ENCODE peak calls at places on chromosomes 6 and 20, in five cellular contexts. One of them, this sample, is unnamed.

GRCh38 chr6:46356543-46356942 is 134.7 kb downstream of the RCAN2 start:
- DNase-seq in breast epithelium: no peak
- DNase-seq in body of pancreas: no peak
- DNase-seq in iPS-NIHi11: no peak
- DNase-seq in GM20000: no peak
- DNase-seq in this sample: no peak

GRCh38 chr20:47854687-47855212 is 69.5 kb upstream of the SULF2 start:
- DNase-seq in GM20000: peak
- DNase-seq in breast epithelium: no peak
- DNase-seq in iPS-NIHi11: peak
- DNase-seq in body of pancreas: no peak
- DNase-seq in this sample: peak

GRCh38 chr6:113630365-113630737 is 226.8 kb upstream of the MARCKS start:
- DNase-seq in iPS-NIHi11: no peak
- DNase-seq in body of pancreas: no peak
- DNase-seq in GM20000: no peak
- DNase-seq in breast epithelium: no peak
- DNase-seq in this sample: peak

GRCh38 chr6:149234051-149234962 is 83.2 kb upstream of the TAB2 start:
- DNase-seq in iPS-NIHi11: no peak
- DNase-seq in breast epithelium: no peak
- DNase-seq in GM20000: no peak
- DNase-seq in body of pancreas: no peak
- DNase-seq in this sample: no peak

GRCh38 chr6:78599526-78599925 is 267.8 kb upstream of the IRAK1BP1 start:
- DNase-seq in body of pancreas: no peak
- DNase-seq in GM20000: no peak
- DNase-seq in breast epithelium: no peak
- DNase-seq in iPS-NIHi11: no peak
- DNase-seq in this sample: no peak

GRCh38 chr6:170085475-170086401 is 205.1 kb downstream of the DLL1 start:
- DNase-seq in body of pancreas: no peak
- DNase-seq in breast epithelium: no peak
- DNase-seq in iPS-NIHi11: peak
- DNase-seq in GM20000: no peak
- DNase-seq in this sample: no peak

GRCh38 chr20:12152996-12153395 is 235.3 kb downstream of the BTBD3 start:
- DNase-seq in GM20000: no peak
- DNase-seq in body of pancreas: no peak
- DNase-seq in iPS-NIHi11: no peak
- DNase-seq in breast epithelium: no peak
- DNase-seq in this sample: no peak

GRCh38 chr6:40378071-40378724 is 209.0 kb downstream of the LRFN2 start:
- DNase-seq in breast epithelium: no peak
- DNase-seq in GM20000: no peak
- DNase-seq in iPS-NIHi11: no peak
- DNase-seq in body of pancreas: no peak
- DNase-seq in this sample: no peak

GRCh38 chr20:13492001-13492480 is 146.7 kb downstream of the TASP1 start:
- DNase-seq in body of pancreas: peak
- DNase-seq in breast epithelium: peak
- DNase-seq in iPS-NIHi11: peak
- DNase-seq in GM20000: no peak
- DNase-seq in this sample: no peak

GRCh38 chr6:132830236-132830799 is 15.9 kb downstream of the RPS12 start:
- DNase-seq in body of pancreas: no peak
- DNase-seq in iPS-NIHi11: peak
- DNase-seq in GM20000: no peak
- DNase-seq in breast epithelium: no peak
- DNase-seq in this sample: peak

GRCh38 chr6:16799279-16800193 is 38.3 kb upstream of the ATXN1 start:
- DNase-seq in body of pancreas: no peak
- DNase-seq in breast epithelium: no peak
- DNase-seq in iPS-NIHi11: no peak
- DNase-seq in GM20000: no peak
- DNase-seq in this sample: no peak

GRCh38 chr20:35883341-35883777 is 70.9 kb downstream of the SCAND1 start:
- DNase-seq in GM20000: no peak
- DNase-seq in iPS-NIHi11: no peak
- DNase-seq in body of pancreas: no peak
- DNase-seq in breast epithelium: no peak
- DNase-seq in this sample: no peak

GRCh38 chr6:18141805-18142590 is 12.9 kb downstream of the TPMT start:
- DNase-seq in GM20000: no peak
- DNase-seq in iPS-NIHi11: no peak
- DNase-seq in body of pancreas: no peak
- DNase-seq in breast epithelium: no peak
- DNase-seq in this sample: peak

GRCh38 chr6:157669747-157670216 is 153.3 kb upstream of the SNX9 start:
- DNase-seq in breast epithelium: peak
- DNase-seq in iPS-NIHi11: peak
- DNase-seq in body of pancreas: peak
- DNase-seq in GM20000: no peak
- DNase-seq in this sample: no peak

GRCh38 chr6:150876598-150876997 is 11.1 kb downstream of the MTHFD1L start:
- DNase-seq in breast epithelium: peak
- DNase-seq in body of pancreas: peak
- DNase-seq in GM20000: no peak
- DNase-seq in iPS-NIHi11: no peak
- DNase-seq in this sample: no peak

GRCh38 chr20:40956503-40956902 is 72.1 kb upstream of the TOP1 start:
- DNase-seq in iPS-NIHi11: no peak
- DNase-seq in GM20000: no peak
- DNase-seq in body of pancreas: no peak
- DNase-seq in breast epithelium: peak
- DNase-seq in this sample: no peak

GRCh38 chr6:47083586-47084047 is 41.5 kb upstream of the ADGRF1 start:
- DNase-seq in body of pancreas: peak
- DNase-seq in GM20000: no peak
- DNase-seq in breast epithelium: peak
- DNase-seq in iPS-NIHi11: peak
- DNase-seq in this sample: no peak

GRCh38 chr6:72760130-72760793 is 138.4 kb downstream of the KCNQ5 start:
- DNase-seq in breast epithelium: no peak
- DNase-seq in body of pancreas: peak
- DNase-seq in GM20000: no peak
- DNase-seq in iPS-NIHi11: no peak
- DNase-seq in this sample: no peak

GRCh38 chr20:21509597-21510331 is 4.1 kb downstream of the NKX2-2 start:
- DNase-seq in body of pancreas: no peak
- DNase-seq in GM20000: peak
- DNase-seq in iPS-NIHi11: no peak
- DNase-seq in breast epithelium: no peak
- DNase-seq in this sample: no peak

GRCh38 chr6:8468731-8469130 is 33.4 kb upstream of the SLC35B3 start:
- DNase-seq in breast epithelium: no peak
- DNase-seq in body of pancreas: no peak
- DNase-seq in GM20000: no peak
- DNase-seq in iPS-NIHi11: no peak
- DNase-seq in this sample: no peak

GRCh38 chr20:35122787-35123405 is 24.2 kb downstream of the EDEM2 start:
- DNase-seq in breast epithelium: no peak
- DNase-seq in body of pancreas: no peak
- DNase-seq in GM20000: no peak
- DNase-seq in iPS-NIHi11: no peak
- DNase-seq in this sample: no peak

GRCh38 chr6:64081459-64081858 is 445.9 kb downstream of the PHF3 start:
- DNase-seq in iPS-NIHi11: no peak
- DNase-seq in GM20000: no peak
- DNase-seq in breast epithelium: no peak
- DNase-seq in body of pancreas: no peak
- DNase-seq in this sample: no peak

GRCh38 chr20:32941155-32941885 is 62.9 kb downstream of the SUN5 start:
- DNase-seq in breast epithelium: no peak
- DNase-seq in iPS-NIHi11: no peak
- DNase-seq in GM20000: no peak
- DNase-seq in body of pancreas: no peak
- DNase-seq in this sample: no peak

GRCh38 chr6:37103169-37104039 is 66.5 kb upstream of the PIM1 start:
- DNase-seq in breast epithelium: peak
- DNase-seq in body of pancreas: peak
- DNase-seq in iPS-NIHi11: peak
- DNase-seq in GM20000: peak
- DNase-seq in this sample: peak

GRCh38 chr6:119116712-119117281 is 38.3 kb upstream of the FAM184A start:
- DNase-seq in iPS-NIHi11: no peak
- DNase-seq in breast epithelium: no peak
- DNase-seq in body of pancreas: no peak
- DNase-seq in GM20000: no peak
- DNase-seq in this sample: no peak

GRCh38 chr6:74137910-74138309 is 441.9 kb downstream of the CD109 start:
- DNase-seq in body of pancreas: no peak
- DNase-seq in iPS-NIHi11: no peak
- DNase-seq in breast epithelium: no peak
- DNase-seq in GM20000: no peak
- DNase-seq in this sample: no peak

GRCh38 chr6:1797801-1798200 is 188.1 kb downstream of the FOXC1 start:
- DNase-seq in body of pancreas: no peak
- DNase-seq in GM20000: no peak
- DNase-seq in iPS-NIHi11: no peak
- DNase-seq in breast epithelium: no peak
- DNase-seq in this sample: peak

GRCh38 chr20:46558511-46558959 is 8.1 kb upstream of the OCSTAMP start:
- DNase-seq in body of pancreas: no peak
- DNase-seq in GM20000: no peak
- DNase-seq in iPS-NIHi11: no peak
- DNase-seq in breast epithelium: no peak
- DNase-seq in this sample: no peak

GRCh38 chr6:116924245-116924644 is 47.2 kb downstream of the RFX6 start:
- DNase-seq in iPS-NIHi11: no peak
- DNase-seq in breast epithelium: no peak
- DNase-seq in body of pancreas: no peak
- DNase-seq in GM20000: no peak
- DNase-seq in this sample: no peak

GRCh38 chr6:42450314-42451145 is 1.2 kb downstream of the TRERF1 start:
- DNase-seq in body of pancreas: peak
- DNase-seq in iPS-NIHi11: no peak
- DNase-seq in GM20000: no peak
- DNase-seq in breast epithelium: no peak
- DNase-seq in this sample: no peak